ENCODE peak calls at places on chromosomes 1 and 21, in six cellular contexts. N, L, J, U, E and C are unnamed samples.

GRCh38 chr1:178534137-178534868 is 21.4 kb downstream of the TEX35 start:
- DNase-seq in J (no peak), E (no peak), L (no peak), N (no peak), U (no peak), C (no peak)

GRCh38 chr1:28317014-28317413 is 11.8 kb upstream of the MED18 start:
- DNase-seq in J (no peak), E (no peak), N (no peak), U (no peak), L (no peak), C (no peak)

GRCh38 chr1:38370716-38371504 is 324.3 kb upstream of the POU3F1 start:
- DNase-seq in U (peak; percentile 12), N (no peak), E (no peak), J (no peak), L (no peak), C (no peak)

GRCh38 chr1:71324671-71325297 is 243.9 kb upstream of the ZRANB2 start:
- DNase-seq in E (no peak), L (no peak), J (no peak), U (no peak), N (peak; percentile 0), C (no peak)

GRCh38 chr1:55699151-55699695 is 484.1 kb upstream of the USP24 start:
- DNase-seq in L (no peak), E (no peak), U (no peak), N (no peak), J (no peak), C (no peak)

GRCh38 chr1:70210820-70211219 is 5.4 kb upstream of the LRRC40 start:
- DNase-seq in U (no peak), E (peak; percentile 30), J (no peak), N (no peak), L (no peak), C (no peak)

GRCh38 chr1:21346304-21347071 is 56.2 kb upstream of the ECE1 start:
- DNase-seq in J (no peak), E (no peak), U (no peak), L (no peak), N (no peak), C (no peak)

GRCh38 chr1:162074548-162074947 is 5.1 kb downstream of the NOS1AP start:
- DNase-seq in E (no peak), U (no peak), L (no peak), N (no peak), J (no peak), C (no peak)

GRCh38 chr1:53541761-53542550 is 82.8 kb downstream of the DMRTB1 start:
- DNase-seq in N (peak; percentile 54), E (peak; percentile 90), L (peak; percentile 54), U (peak; percentile 65), J (peak; percentile 70), C (no peak)

GRCh38 chr1:232477728-232478127 is 152.2 kb downstream of the SIPA1L2 start:
- DNase-seq in E (peak; percentile 98), L (peak; percentile 34), U (no peak), N (no peak), J (no peak), C (no peak)

GRCh38 chr1:25433389-25434186 is 2.9 kb downstream of the MACO1 start:
- DNase-seq in E (no peak), L (no peak), N (no peak), U (no peak), J (no peak), C (peak; percentile 17)

GRCh38 chr1:18343646-18344045 is 137.1 kb upstream of the KLHDC7A start:
- DNase-seq in U (peak; percentile 53), N (no peak), E (no peak), L (no peak), J (no peak), C (no peak)

GRCh38 chr1:119736649-119737039 is 24.9 kb downstream of the PHGDH start:
- DNase-seq in J (no peak), U (no peak), L (no peak), N (no peak), E (no peak), C (no peak)

GRCh38 chr1:214920337-214920736 is 162.2 kb upstream of the KCNK2 start:
- DNase-seq in U (no peak), J (no peak), L (peak; percentile 13), E (no peak), N (no peak), C (no peak)

GRCh38 chr1:77620273-77620672 is 62.2 kb downstream of the ZZZ3 start:
- DNase-seq in U (no peak), L (no peak), J (no peak), E (no peak), N (no peak), C (no peak)

GRCh38 chr1:109912214-109912861 is 1.7 kb downstream of the CSF1 start:
- DNase-seq in E (no peak), J (no peak), U (no peak), N (no peak), L (no peak), C (no peak)

GRCh38 chr1:36653850-36654249 is 171.1 kb upstream of the CSF3R start:
- DNase-seq in E (peak; percentile 3), J (no peak), L (no peak), U (no peak), N (no peak), C (peak; percentile 97)

GRCh38 chr1:224432672-224433040 is 1.9 kb downstream of the WDR26 start:
- DNase-seq in E (no peak), N (peak; percentile 18), L (peak; percentile 8), J (no peak), U (no peak), C (no peak)

GRCh38 chr1:151024540-151025146 is 11.7 kb upstream of the BNIPL start:
- DNase-seq in E (peak; percentile 62), J (peak; percentile 72), U (peak; percentile 97), N (peak; percentile 88), L (peak; percentile 83), C (peak; percentile 80)

GRCh38 chr1:12173631-12174121 is 6.9 kb downstream of the TNFRSF1B start:
- DNase-seq in J (no peak), U (no peak), E (peak; percentile 35), N (no peak), L (no peak), C (peak; percentile 53)

GRCh38 chr21:28639742-28640141 is 352.9 kb downstream of the LTN1 start:
- DNase-seq in E (no peak), J (no peak), N (no peak), U (no peak), L (peak; percentile 61), C (no peak)

GRCh38 chr1:39453603-39454002 is 37.8 kb upstream of the BMP8A start:
- DNase-seq in U (no peak), L (no peak), N (no peak), E (peak; percentile 80), J (peak; percentile 86), C (no peak)

GRCh38 chr1:42322577-42322976 is 12.5 kb downstream of the FOXJ3 start:
- DNase-seq in L (no peak), N (no peak), J (no peak), U (no peak), E (peak; percentile 49), C (no peak)

GRCh38 chr1:182624582-182624981 is 20.4 kb upstream of the RGS16 start:
- DNase-seq in J (no peak), N (no peak), L (no peak), E (no peak), U (no peak), C (no peak)

GRCh38 chr1:26225033-26225831 is 8.8 kb upstream of the CEP85 start:
- DNase-seq in L (peak; percentile 93), E (no peak), N (peak; percentile 89), J (peak; percentile 37), U (no peak), C (peak; percentile 41)

GRCh38 chr1:23403038-23403336 is 21.6 kb downstream of the TCEA3 start:
- DNase-seq in E (peak; percentile 86), N (no peak), L (no peak), J (peak; percentile 34), U (no peak), C (no peak)

GRCh38 chr1:52424238-52424637 is 19.8 kb downstream of the PRPF38A start:
- DNase-seq in U (no peak), L (no peak), E (peak; percentile 13), N (peak; percentile 2), J (no peak), C (no peak)

GRCh38 chr1:150093805-150094204 is 26.2 kb downstream of the VPS45 start:
- DNase-seq in E (no peak), U (no peak), J (no peak), N (peak; percentile 63), L (no peak), C (no peak)

GRCh38 chr1:218366322-218367052 is 21.4 kb downstream of the TGFB2 start:
- DNase-seq in E (peak; percentile 55), J (no peak), L (no peak), U (no peak), N (no peak), C (no peak)

GRCh38 chr1:35564884-35565741 is 7.5 kb downstream of the NCDN start:
- DNase-seq in L (no peak), J (no peak), E (no peak), U (no peak), N (no peak), C (no peak)

GRCh38 chr1:218284377-218284916 is 646 bp upstream of the RRP15 start:
- DNase-seq in J (no peak), N (peak; percentile 4), U (peak; percentile 58), E (no peak), L (no peak), C (peak; percentile 46)

GRCh38 chr1:152870831-152871730 is 7.0 kb upstream of the SMCP start:
- DNase-seq in L (peak; percentile 3), U (peak; percentile 82), N (peak; percentile 25), J (no peak), E (peak; percentile 1), C (no peak)

DNA sequence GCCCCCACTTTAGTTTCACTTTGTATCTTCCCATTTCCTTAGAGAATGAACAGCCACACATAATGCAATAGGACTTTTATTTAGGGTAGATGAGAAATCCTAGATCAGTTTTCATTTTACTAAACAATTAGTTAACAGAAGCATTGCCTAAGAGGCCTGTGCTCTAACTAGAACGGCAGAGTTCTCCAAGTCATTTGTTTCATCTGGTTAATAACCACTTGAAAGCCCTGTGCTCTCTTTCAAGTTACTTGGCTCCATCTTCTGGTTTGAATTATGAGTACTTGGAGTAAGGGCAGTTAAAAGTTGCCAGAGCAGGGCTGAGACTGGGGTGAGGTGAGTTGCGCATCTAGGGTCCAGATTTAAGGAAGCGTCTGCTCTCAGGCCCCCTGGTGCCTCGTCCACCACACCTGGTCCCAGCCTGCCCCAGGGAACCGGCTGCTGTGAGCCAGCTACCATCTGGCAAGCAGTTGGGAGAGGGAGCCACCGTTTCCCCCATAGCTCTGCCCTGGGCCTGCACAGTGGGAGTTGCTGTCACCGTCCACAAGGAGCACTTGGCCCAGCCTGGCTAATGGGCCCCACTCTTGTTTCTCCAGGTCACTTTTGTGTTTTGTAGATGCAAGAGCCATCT is 18.1 kb upstream of the SLC44A3 start:
- DNase-seq in N (peak; percentile 70), L (peak; percentile 63), U (peak; percentile 48), E (peak; percentile 94), J (peak; percentile 47), C (no peak)
- H3K4me3 ChIP-seq in N (no peak overlapping the region), L (no peak overlapping the region), U (peak overlapping the region; percentile 9), E (peak overlapping the region; percentile 13), J (no peak overlapping the region), C (peak overlapping the region; percentile 42)

GRCh38 chr1:10939654-10940450 is 72.6 kb upstream of the TARDBP start:
- DNase-seq in N (no peak), L (no peak), E (peak; percentile 5), J (no peak), U (no peak), C (no peak)
- H3K27ac ChIP-seq in N (no peak overlapping the region), L (no peak overlapping the region), E (no peak overlapping the region), J (no peak overlapping the region), U (no peak overlapping the region), C (no peak overlapping the region)

GRCh38 chr1:45304311-45305081 is 22.2 kb upstream of the HPDL start:
- DNase-seq in N (peak; percentile 28), U (no peak), L (peak; percentile 38), J (peak; percentile 30), E (peak; percentile 36), C (no peak)
- TF ChIP-seq CTCF in N (no peak), U (no peak), L (no peak), J (no peak), E (no peak), C (no peak)

GRCh38 chr1:111748618-111749337 is 6.9 kb upstream of the DDX20 start:
- DNase-seq in U (peak; percentile 91), N (peak; percentile 85), J (no peak), L (peak; percentile 71), E (no peak), C (no peak)
- H3K4me3 ChIP-seq in U (no peak overlapping the region), N (no peak overlapping the region), J (no peak overlapping the region), L (no peak overlapping the region), E (no peak overlapping the region), C (no peak overlapping the region)